ENCODE peak calls at places on chromosomes 4 and X, in ten cellular contexts. One of them, this sample, is unnamed.
A peak's percentile ranks its signal among the peaks of the same experiment; 100 is the strongest.

GRCh38 chrX:31268359-31268758 is 196.5 kb upstream of the FTHL17 start:
- DNase-seq in CD4-positive, alpha-beta T cell: no peak
- DNase-seq in NCI-H1092 treated with DMSO at 0.1 percent for 48 hours: peak; percentile 34
- DNase-seq in activated T-cell treated with anti-CD3 and anti-CD28 coated beads, Interleukin-2, amount 50 U/mL, for 72 hours: no peak
- DNase-seq in ELR: peak; percentile 7
- DNase-seq in NCI-H2029: no peak
- DNase-seq in EL: no peak
- DNase-seq in head of caudate nucleus: no peak
- DNase-seq in K562: no peak
- DNase-seq in activated CD8-positive, alpha-beta memory T cell treated with anti-CD3 and anti-CD28 coated beads for 48 hours: no peak
- DNase-seq in this sample: no peak

GRCh38 chr4:139207247-139207646 is 30.2 kb upstream of the ELF2 start:
- DNase-seq in CD4-positive, alpha-beta T cell: no peak
- DNase-seq in NCI-H1092 treated with DMSO at 0.1 percent for 48 hours: no peak
- DNase-seq in activated T-cell treated with anti-CD3 and anti-CD28 coated beads, Interleukin-2, amount 50 U/mL, for 72 hours: no peak
- DNase-seq in ELR: no peak
- DNase-seq in NCI-H2029: no peak
- DNase-seq in EL: no peak
- DNase-seq in head of caudate nucleus: no peak
- DNase-seq in K562: no peak
- DNase-seq in activated CD8-positive, alpha-beta memory T cell treated with anti-CD3 and anti-CD28 coated beads for 48 hours: no peak
- DNase-seq in this sample: no peak

GRCh38 chr4:26179316-26179760 is 141.5 kb upstream of the RBPJ start:
- DNase-seq in CD4-positive, alpha-beta T cell: no peak
- DNase-seq in NCI-H1092 treated with DMSO at 0.1 percent for 48 hours: no peak
- DNase-seq in activated T-cell treated with anti-CD3 and anti-CD28 coated beads, Interleukin-2, amount 50 U/mL, for 72 hours: peak; percentile 46
- DNase-seq in ELR: no peak
- DNase-seq in NCI-H2029: no peak
- DNase-seq in EL: no peak
- DNase-seq in head of caudate nucleus: no peak
- DNase-seq in K562: no peak
- DNase-seq in activated CD8-positive, alpha-beta memory T cell treated with anti-CD3 and anti-CD28 coated beads for 48 hours: no peak
- DNase-seq in this sample: no peak

GRCh38 chr4:67885727-67886126 is 1.9 kb upstream of the TMPRSS11D start:
- DNase-seq in CD4-positive, alpha-beta T cell: no peak
- DNase-seq in NCI-H1092 treated with DMSO at 0.1 percent for 48 hours: no peak
- DNase-seq in activated T-cell treated with anti-CD3 and anti-CD28 coated beads, Interleukin-2, amount 50 U/mL, for 72 hours: no peak
- DNase-seq in ELR: peak; percentile 97
- DNase-seq in NCI-H2029: no peak
- DNase-seq in EL: peak; percentile 96
- DNase-seq in head of caudate nucleus: no peak
- DNase-seq in K562: no peak
- DNase-seq in activated CD8-positive, alpha-beta memory T cell treated with anti-CD3 and anti-CD28 coated beads for 48 hours: no peak
- DNase-seq in this sample: no peak

GRCh38 chr4:6500481-6501135 is 28.2 kb upstream of the PPP2R2C start:
- DNase-seq in CD4-positive, alpha-beta T cell: no peak
- DNase-seq in NCI-H1092 treated with DMSO at 0.1 percent for 48 hours: no peak
- DNase-seq in activated T-cell treated with anti-CD3 and anti-CD28 coated beads, Interleukin-2, amount 50 U/mL, for 72 hours: no peak
- DNase-seq in ELR: no peak
- DNase-seq in NCI-H2029: no peak
- DNase-seq in EL: no peak
- DNase-seq in head of caudate nucleus: no peak
- DNase-seq in K562: no peak
- DNase-seq in activated CD8-positive, alpha-beta memory T cell treated with anti-CD3 and anti-CD28 coated beads for 48 hours: no peak
- DNase-seq in this sample: no peak

GRCh38 chr4:184801781-184802180 is 24.0 kb downstream of the ACSL1 start:
- DNase-seq in CD4-positive, alpha-beta T cell: no peak
- DNase-seq in NCI-H1092 treated with DMSO at 0.1 percent for 48 hours: no peak
- DNase-seq in activated T-cell treated with anti-CD3 and anti-CD28 coated beads, Interleukin-2, amount 50 U/mL, for 72 hours: no peak
- DNase-seq in ELR: no peak
- DNase-seq in NCI-H2029: no peak
- DNase-seq in EL: no peak
- DNase-seq in head of caudate nucleus: no peak
- DNase-seq in K562: no peak
- DNase-seq in activated CD8-positive, alpha-beta memory T cell treated with anti-CD3 and anti-CD28 coated beads for 48 hours: no peak
- DNase-seq in this sample: no peak

GRCh38 chrX:17375631-17376380 is 806 bp downstream of the NHS start:
- DNase-seq in CD4-positive, alpha-beta T cell: no peak
- DNase-seq in NCI-H1092 treated with DMSO at 0.1 percent for 48 hours: peak; percentile 46
- DNase-seq in activated T-cell treated with anti-CD3 and anti-CD28 coated beads, Interleukin-2, amount 50 U/mL, for 72 hours: peak; percentile 1
- DNase-seq in ELR: peak; percentile 56
- DNase-seq in NCI-H2029: no peak
- DNase-seq in EL: peak; percentile 40
- DNase-seq in head of caudate nucleus: no peak
- DNase-seq in K562: no peak
- DNase-seq in activated CD8-positive, alpha-beta memory T cell treated with anti-CD3 and anti-CD28 coated beads for 48 hours: no peak
- DNase-seq in this sample: peak; percentile 23

GRCh38 chr4:150037251-150037856 is 40.9 kb upstream of the DCLK2 start:
- DNase-seq in CD4-positive, alpha-beta T cell: no peak
- DNase-seq in NCI-H1092 treated with DMSO at 0.1 percent for 48 hours: no peak
- DNase-seq in activated T-cell treated with anti-CD3 and anti-CD28 coated beads, Interleukin-2, amount 50 U/mL, for 72 hours: no peak
- DNase-seq in ELR: no peak
- DNase-seq in NCI-H2029: no peak
- DNase-seq in EL: no peak
- DNase-seq in head of caudate nucleus: no peak
- DNase-seq in K562: no peak
- DNase-seq in activated CD8-positive, alpha-beta memory T cell treated with anti-CD3 and anti-CD28 coated beads for 48 hours: no peak
- DNase-seq in this sample: no peak

GRCh38 chr4:3675251-3676115 is 90.7 kb upstream of the ADRA2C start:
- DNase-seq in CD4-positive, alpha-beta T cell: no peak
- DNase-seq in NCI-H1092 treated with DMSO at 0.1 percent for 48 hours: no peak
- DNase-seq in activated T-cell treated with anti-CD3 and anti-CD28 coated beads, Interleukin-2, amount 50 U/mL, for 72 hours: no peak
- DNase-seq in ELR: no peak
- DNase-seq in NCI-H2029: no peak
- DNase-seq in EL: no peak
- DNase-seq in head of caudate nucleus: no peak
- DNase-seq in K562: peak; percentile 6
- DNase-seq in activated CD8-positive, alpha-beta memory T cell treated with anti-CD3 and anti-CD28 coated beads for 48 hours: no peak
- DNase-seq in this sample: no peak

GRCh38 chrX:109384569-109385174 is 97.2 kb downstream of the GUCY2F start:
- DNase-seq in CD4-positive, alpha-beta T cell: no peak
- DNase-seq in NCI-H1092 treated with DMSO at 0.1 percent for 48 hours: peak; percentile 1
- DNase-seq in activated T-cell treated with anti-CD3 and anti-CD28 coated beads, Interleukin-2, amount 50 U/mL, for 72 hours: peak; percentile 2
- DNase-seq in ELR: peak; percentile 34
- DNase-seq in NCI-H2029: no peak
- DNase-seq in EL: peak; percentile 11
- DNase-seq in head of caudate nucleus: no peak
- DNase-seq in K562: peak; percentile 20
- DNase-seq in activated CD8-positive, alpha-beta memory T cell treated with anti-CD3 and anti-CD28 coated beads for 48 hours: no peak
- DNase-seq in this sample: no peak

GRCh38 chrX:74408310-74408709 is 13.0 kb upstream of the SLC16A2 start:
- DNase-seq in CD4-positive, alpha-beta T cell: no peak
- DNase-seq in NCI-H1092 treated with DMSO at 0.1 percent for 48 hours: no peak
- DNase-seq in activated T-cell treated with anti-CD3 and anti-CD28 coated beads, Interleukin-2, amount 50 U/mL, for 72 hours: no peak
- DNase-seq in ELR: no peak
- DNase-seq in NCI-H2029: no peak
- DNase-seq in EL: no peak
- DNase-seq in head of caudate nucleus: no peak
- DNase-seq in K562: no peak
- DNase-seq in activated CD8-positive, alpha-beta memory T cell treated with anti-CD3 and anti-CD28 coated beads for 48 hours: no peak
- DNase-seq in this sample: no peak

GRCh38 chr4:124974163-124974562 is 261.6 kb upstream of the ANKRD50 start:
- DNase-seq in CD4-positive, alpha-beta T cell: no peak
- DNase-seq in NCI-H1092 treated with DMSO at 0.1 percent for 48 hours: no peak
- DNase-seq in activated T-cell treated with anti-CD3 and anti-CD28 coated beads, Interleukin-2, amount 50 U/mL, for 72 hours: no peak
- DNase-seq in ELR: peak; percentile 32
- DNase-seq in NCI-H2029: no peak
- DNase-seq in EL: no peak
- DNase-seq in head of caudate nucleus: no peak
- DNase-seq in K562: no peak
- DNase-seq in activated CD8-positive, alpha-beta memory T cell treated with anti-CD3 and anti-CD28 coated beads for 48 hours: no peak
- DNase-seq in this sample: no peak

GRCh38 chrX:154547245-154548027 is at the start of gene IKBKG:
- DNase-seq in CD4-positive, alpha-beta T cell: peak; percentile 83
- DNase-seq in NCI-H1092 treated with DMSO at 0.1 percent for 48 hours: peak; percentile 91
- DNase-seq in activated T-cell treated with anti-CD3 and anti-CD28 coated beads, Interleukin-2, amount 50 U/mL, for 72 hours: peak; percentile 92
- DNase-seq in ELR: peak; percentile 91
- DNase-seq in NCI-H2029: peak; percentile 81
- DNase-seq in EL: peak; percentile 87
- DNase-seq in head of caudate nucleus: peak; percentile 91
- DNase-seq in K562: peak; percentile 95
- DNase-seq in activated CD8-positive, alpha-beta memory T cell treated with anti-CD3 and anti-CD28 coated beads for 48 hours: peak; percentile 67
- DNase-seq in this sample: peak; percentile 74

This sample was measured in COR-L47.